ENCODE peak calls at places on chromosomes 7 and 10, in nine cellular contexts. T is body of pancreas; Y is anterior cingulate cortex; Z is HuH-7; L is hypothalamus; U is mesendoderm; M is esophagus squamous epithelium; Q is NK-92 treated with Interleukin-12 subunit alpha and Interleukin-12 subunit beta, amount 100 ng/mL, for 24 hours; F is RCC 7860. I is an unnamed sample.

GRCh38 chr10:3452683-3453388 is 280.3 kb upstream of the PITRM1 start:
- DNase-seq in U (peak; percentile 86), M (no peak), Z (no peak), F (peak; percentile 89), Q (no peak), L (no peak), T (no peak), Y (no peak), I (no peak)

GRCh38 chr7:27339478-27339877 is 96.9 kb downstream of the EVX1 start:
- DNase-seq in L (no peak), U (peak; percentile 12), M (no peak), Y (no peak), Q (no peak), T (no peak), F (peak; percentile 11), Z (no peak), I (no peak)

GRCh38 chr7:73734619-73735525 is 3.7 kb downstream of the ABHD11 start:
- DNase-seq in U (peak; percentile 94), M (no peak), Y (no peak), L (peak; percentile 27), Z (peak; percentile 70), F (peak; percentile 93), Q (peak; percentile 63), T (peak; percentile 92), I (peak; percentile 27)

GRCh38 chr7:148527717-148528168 is 62.8 kb upstream of the C7orf33 start:
- DNase-seq in U (peak; percentile 98), Q (peak; percentile 79), L (peak; percentile 17), Y (no peak), M (peak; percentile 39), T (peak; percentile 85), F (peak; percentile 55), Z (peak; percentile 59), I (peak; percentile 61)

GRCh38 chr7:155928583-155929145 is 116.4 kb upstream of the SHH start:
- DNase-seq in L (no peak), U (no peak), Z (no peak), Y (no peak), F (no peak), Q (no peak), M (no peak), T (no peak), I (no peak)

GRCh38 chr7:88259656-88260380 is 40.0 kb upstream of the SRI start:
- DNase-seq in Z (no peak), M (no peak), Y (no peak), Q (no peak), T (no peak), F (no peak), L (no peak), U (no peak), I (no peak)

GRCh38 chr7:10412426-10413019 is 561.1 kb upstream of the PHF14 start:
- DNase-seq in Y (no peak), Q (no peak), L (peak; percentile 40), T (peak; percentile 35), F (peak; percentile 30), Z (peak; percentile 15), M (no peak), U (peak; percentile 35), I (peak; percentile 11)

GRCh38 chr10:3805227-3805790 is 20.3 kb upstream of the KLF6 start:
- DNase-seq in L (no peak), Y (no peak), U (no peak), F (peak; percentile 99), T (no peak), Q (peak; percentile 25), M (no peak), Z (no peak), I (no peak)

GRCh38 chr10:126253613-126254002 is 134.7 kb downstream of the ADAM12 start:
- DNase-seq in F (no peak), L (no peak), M (no peak), Q (no peak), U (no peak), Y (no peak), Z (no peak), T (no peak), I (no peak)

I was measured in head of caudate nucleus.